ENCODE peak calls at places on chromosome 4, in four cellular contexts. J is Calu3, I is glutamatergic neuron, T is fibroblast of mammary gland. M is an unnamed sample.
A peak's percentile ranks its signal among the peaks of the same experiment; 100 is the strongest.

GRCh38 chr4:158243071-158243470 is 32.8 kb downstream of the TMEM144 start:
- DNase-seq in J (no peak), I (no peak), T (no peak), M (no peak)

GRCh38 chr4:17309567-17310268 is 202.2 kb downstream of the QDPR start:
- DNase-seq in J (no peak), I (no peak), T (peak; percentile 19), M (no peak)

GRCh38 chr4:104815593-104816156 is 321.0 kb upstream of the CXXC4 start:
- DNase-seq in J (no peak), I (no peak), T (peak; percentile 2), M (no peak)

GRCh38 chr4:44425614-44426208 is 22.9 kb downstream of the KCTD8 start:
- DNase-seq in J (no peak), I (peak; percentile 69), T (peak; percentile 4), M (peak; percentile 75)

GRCh38 chr4:32748061-32748460 is 2027.9 kb downstream of the PCDH7 start:
- DNase-seq in J (no peak), I (no peak), T (no peak), M (no peak)

GRCh38 chr4:145285928-145286327 is 105.5 kb upstream of the OTUD4 start:
- DNase-seq in J (no peak), I (no peak), T (peak; percentile 81), M (no peak)

GRCh38 chr4:98377626-98378025 is 116.4 kb downstream of the RAP1GDS1 start:
- DNase-seq in J (no peak), I (no peak), T (peak; percentile 71), M (no peak)

GRCh38 chr4:174554329-174554728 is 32.0 kb upstream of the HPGD start:
- DNase-seq in J (no peak), I (no peak), T (peak; percentile 12), M (no peak)

GRCh38 chr4:28287837-28288236 is 1427.2 kb downstream of the STIM2 start:
- DNase-seq in J (no peak), I (no peak), T (peak; percentile 99), M (no peak)

GRCh38 chr4:183139972-183140570 is 41.0 kb downstream of the WWC2 start:
- DNase-seq in J (no peak), I (no peak), T (no peak), M (no peak)

GRCh38 chr4:44157611-44158277 is 290.9 kb downstream of the KCTD8 start:
- DNase-seq in J (no peak), I (no peak), T (no peak), M (no peak)

GRCh38 chr4:891747-892146 is 40.4 kb downstream of the GAK start:
- DNase-seq in J (no peak), I (peak; percentile 76), T (peak; percentile 12), M (peak; percentile 86)

GRCh38 chr4:180407273-180407885 is 1835.8 kb upstream of the TENM3 start:
- DNase-seq in J (no peak), I (no peak), T (no peak), M (no peak)

GRCh38 chr4:142743071-142743825 is 102.9 kb downstream of the INPP4B start:
- DNase-seq in J (peak; percentile 6), I (no peak), T (peak; percentile 34), M (no peak)

GRCh38 chr4:153647975-153648374 is 36.1 kb upstream of the TLR2 start:
- DNase-seq in J (no peak), I (no peak), T (no peak), M (no peak)

GRCh38 chr4:153641532-153641931 is 42.5 kb upstream of the TLR2 start:
- DNase-seq in J (no peak), I (no peak), T (peak; percentile 27), M (no peak)

GRCh38 chr4:153643406-153644016 is 40.6 kb upstream of the TLR2 start:
- DNase-seq in J (no peak), I (no peak), T (peak; percentile 56), M (no peak)

GRCh38 chr4:153649572-153649991 is 34.5 kb upstream of the TLR2 start:
- DNase-seq in J (no peak), I (no peak), T (peak; percentile 59), M (no peak)

DNA sequence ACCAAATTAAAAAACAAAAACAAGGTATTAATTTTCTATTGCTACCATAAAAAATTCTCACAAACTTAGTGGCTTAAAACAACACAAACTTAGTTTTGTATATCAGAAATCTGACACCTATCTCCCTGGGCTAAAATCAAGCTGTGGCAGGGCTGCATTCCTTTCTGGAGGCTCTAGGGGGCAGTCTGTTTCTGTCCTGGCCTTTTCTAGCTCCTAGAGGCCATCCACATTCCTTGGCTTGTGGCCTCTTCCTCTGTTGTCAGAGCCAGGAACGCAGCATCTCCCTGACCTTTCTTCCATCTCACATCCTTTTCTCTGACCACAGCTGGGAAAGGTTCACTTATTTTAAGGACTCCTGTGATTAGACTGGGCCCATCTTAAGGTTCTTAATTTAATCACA is 38.9 kb upstream of the TLR2 start:
- DNase-seq in J (no peak), I (no peak), T (peak; percentile 32), M (no peak)
- TF ChIP-seq CTCF in J (no peak), I (peak; percentile 26), T (peak; percentile 47), M (peak; percentile 53)

DNA sequence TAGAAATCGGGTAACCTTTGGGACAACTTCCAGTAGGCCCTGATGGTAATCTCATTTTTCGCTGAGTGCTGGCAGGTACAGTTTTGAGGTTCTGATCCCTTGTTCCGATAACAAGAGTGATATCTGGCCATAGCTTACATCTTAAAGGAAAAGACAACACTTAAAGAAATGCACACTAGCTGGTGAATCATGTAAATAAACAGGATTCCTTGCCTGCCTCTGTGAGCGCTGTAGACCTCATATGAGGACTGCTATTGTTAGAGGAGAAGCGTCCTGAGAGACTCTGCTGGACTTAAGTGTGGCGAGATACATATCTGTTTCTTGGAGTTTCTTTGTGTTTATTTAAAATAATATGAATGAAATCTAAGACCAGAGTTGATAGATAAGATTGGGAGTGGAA is 149.3 kb upstream of the SLC4A4 start:
- DNase-seq in J (peak; percentile 12), I (no peak), T (no peak), M (no peak)
- TF ChIP-seq CTCF in J (no peak), I (no peak), T (no peak), M (no peak)

GRCh38 chr4:47839259-47839658 is 1.4 kb upstream of the CORIN start:
- DNase-seq in J (no peak), I (peak; percentile 27), T (peak; percentile 93), M (no peak)
- TF ChIP-seq CTCF in J (no peak), I (no peak), T (peak; percentile 58), M (peak; percentile 64)

GRCh38 chr4:88457307-88458090 is 580 bp downstream of the HERC5 start:
- DNase-seq in J (peak; percentile 36), I (peak; percentile 56), T (no peak), M (peak; percentile 86)

GRCh38 chr4:88452941-88453340 is 4.0 kb upstream of the HERC5 start:
- DNase-seq in J (no peak), I (no peak), T (no peak), M (no peak)

GRCh38 chr4:88451205-88451604 is 5.7 kb upstream of the HERC5 start:
- DNase-seq in J (no peak), I (no peak), T (no peak), M (no peak)

GRCh38 chr4:88458091-88458740 is 1.3 kb downstream of the HERC5 start:
- DNase-seq in J (no peak), I (no peak), T (no peak), M (no peak)

DNA sequence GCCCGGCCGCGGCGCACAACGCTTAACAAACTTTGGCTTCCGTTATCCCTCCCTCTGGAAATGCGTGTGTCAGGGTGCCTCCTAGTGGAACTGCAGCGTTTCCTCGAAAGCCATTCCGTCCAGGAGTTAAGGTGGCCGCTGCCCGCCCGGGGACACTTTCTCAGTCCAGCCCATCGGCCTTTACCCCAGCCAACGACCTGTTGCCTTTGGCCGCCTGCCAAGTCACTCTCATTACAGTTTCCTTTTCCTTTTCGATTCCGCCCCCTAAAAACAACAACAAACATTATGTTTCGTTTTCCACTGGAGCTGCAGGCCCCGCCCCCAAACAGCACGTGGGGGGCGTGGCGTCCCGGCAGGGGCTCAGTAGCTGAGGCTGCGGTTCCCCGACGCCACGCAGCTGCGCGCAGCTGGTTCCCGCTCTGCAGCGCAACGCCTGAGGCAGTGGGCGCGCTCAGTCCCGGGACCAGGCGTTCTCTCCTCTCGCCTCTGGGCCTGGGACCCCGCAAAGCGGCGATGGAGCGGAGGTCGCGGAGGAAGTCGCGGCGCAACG is at the start of gene HERC5:
- DNase-seq in J (peak; percentile 88), I (peak; percentile 76), T (peak; percentile 94), M (peak; percentile 97)
- TF ChIP-seq CTCF in J (peak; percentile 35), I (no peak), T (peak; percentile 60), M (peak; percentile 86)

GRCh38 chr4:113978561-113979156 is 788 bp downstream of the ARSJ start:
- DNase-seq in J (no peak), I (no peak), T (no peak), M (peak; percentile 75)
- TF ChIP-seq CTCF in J (no peak), I (no peak), T (no peak), M (no peak)

DNA sequence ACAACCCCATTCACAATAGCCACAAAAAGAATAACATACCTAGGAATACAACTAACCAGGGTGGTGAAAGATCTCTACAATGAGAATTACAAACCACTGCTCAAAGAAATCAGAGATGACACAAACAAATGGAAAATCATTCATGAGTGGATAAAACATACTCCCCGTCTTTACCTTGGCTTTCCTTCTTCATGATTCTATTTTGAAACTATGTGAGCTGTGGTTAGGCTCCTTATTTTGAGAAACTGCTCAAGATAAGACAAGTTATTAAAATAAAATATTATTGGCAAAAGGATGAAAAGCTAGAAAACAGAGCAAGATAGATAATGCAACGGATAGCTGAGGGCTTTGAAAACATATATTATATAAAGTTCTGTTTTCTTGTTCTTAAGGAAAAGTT is 598.1 kb upstream of the FAT1 start:
- DNase-seq in J (no peak), I (no peak), T (no peak), M (no peak)
- TF ChIP-seq CTCF in J (no peak), I (no peak), T (no peak), M (no peak)

GRCh38 chr4:140595065-140595464 is 26.3 kb upstream of the UCP1 start:
- DNase-seq in J (peak; percentile 39), I (no peak), T (peak; percentile 5), M (peak; percentile 81)
- TF ChIP-seq CTCF in J (peak; percentile 63), I (no peak), T (peak; percentile 44), M (peak; percentile 86)

GRCh38 chr4:22695917-22696316 is 3.2 kb downstream of the GBA3 start:
- DNase-seq in J (no peak), I (no peak), T (no peak), M (no peak)

GRCh38 chr4:22695011-22695410 is 2.3 kb downstream of the GBA3 start:
- DNase-seq in J (no peak), I (no peak), T (no peak), M (no peak)

GRCh38 chr4:22688236-22688635 is 4.5 kb upstream of the GBA3 start:
- DNase-seq in J (no peak), I (no peak), T (peak; percentile 1), M (no peak)

GRCh38 chr4:22689428-22689827 is 3.3 kb upstream of the GBA3 start:
- DNase-seq in J (no peak), I (no peak), T (no peak), M (no peak)

DNA sequence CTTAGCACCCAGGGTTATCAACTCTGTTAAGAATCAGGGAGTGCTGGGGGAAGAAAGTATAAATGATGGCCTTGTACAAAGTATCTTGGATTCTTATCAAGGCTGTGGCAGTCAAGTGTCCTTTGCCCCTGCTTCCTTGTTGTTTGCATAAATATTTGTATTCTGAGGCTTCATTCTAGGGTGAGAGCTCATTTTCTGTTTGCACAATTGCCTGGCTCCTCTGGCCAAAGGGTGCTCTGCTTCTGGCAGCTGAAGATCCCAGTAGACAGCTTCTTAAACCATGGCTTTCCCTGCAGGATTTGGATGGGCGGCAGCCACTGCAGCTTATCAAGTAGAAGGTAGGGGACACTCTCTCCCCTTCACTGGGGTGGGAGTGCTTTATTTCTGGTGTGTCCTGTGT is at the start of gene GBA3:
- DNase-seq in J (no peak), I (no peak), T (no peak), M (no peak)
- TF ChIP-seq CTCF in J (no peak), I (no peak), T (no peak), M (peak; percentile 27)

M was measured in endodermal cell.